ENCODE peak calls at places on chromosomes 2 and 18, in eight cellular contexts. One of them, this sample, is unnamed.

GRCh38 chr2:215856080-215856479 is 157.3 kb downstream of the MREG start:
- DNase-seq in transverse colon: no peak
- DNase-seq in HepG2: no peak
- DNase-seq in AG04450: no peak
- DNase-seq in endothelial cell of umbilical vein: peak
- DNase-seq in neural progenitor cell: no peak
- DNase-seq in H9: no peak
- DNase-seq in fibroblast of mammary gland: no peak
- DNase-seq in this sample: no peak

GRCh38 chr2:1750935-1751767 is 6.8 kb upstream of the PXDN start:
- DNase-seq in transverse colon: peak
- DNase-seq in HepG2: peak
- DNase-seq in AG04450: peak
- DNase-seq in endothelial cell of umbilical vein: peak
- DNase-seq in neural progenitor cell: peak
- DNase-seq in H9: peak
- DNase-seq in fibroblast of mammary gland: peak
- DNase-seq in this sample: peak

GRCh38 chr2:63055510-63056308 is 5.1 kb downstream of the OTX1 start:
- DNase-seq in transverse colon: no peak
- DNase-seq in HepG2: no peak
- DNase-seq in AG04450: no peak
- DNase-seq in endothelial cell of umbilical vein: no peak
- DNase-seq in neural progenitor cell: peak
- DNase-seq in H9: peak
- DNase-seq in fibroblast of mammary gland: no peak
- DNase-seq in this sample: peak

GRCh38 chr2:233012301-233012971 is 620 bp downstream of the NGEF start:
- DNase-seq in transverse colon: peak
- DNase-seq in HepG2: peak
- DNase-seq in AG04450: no peak
- DNase-seq in endothelial cell of umbilical vein: no peak
- DNase-seq in neural progenitor cell: no peak
- DNase-seq in H9: peak
- DNase-seq in fibroblast of mammary gland: no peak
- DNase-seq in this sample: no peak

GRCh38 chr2:120830096-120830830 is 94.6 kb downstream of the GLI2 start:
- DNase-seq in transverse colon: no peak
- DNase-seq in HepG2: no peak
- DNase-seq in AG04450: no peak
- DNase-seq in endothelial cell of umbilical vein: no peak
- DNase-seq in neural progenitor cell: no peak
- DNase-seq in H9: no peak
- DNase-seq in fibroblast of mammary gland: no peak
- DNase-seq in this sample: no peak

GRCh38 chr2:1744446-1745170 is at the start of gene PXDN:
- DNase-seq in transverse colon: peak
- DNase-seq in HepG2: no peak
- DNase-seq in AG04450: no peak
- DNase-seq in endothelial cell of umbilical vein: peak
- DNase-seq in neural progenitor cell: peak
- DNase-seq in H9: peak
- DNase-seq in fibroblast of mammary gland: peak
- DNase-seq in this sample: peak

GRCh38 chr2:49332415-49332814 is 178.1 kb upstream of the FSHR start:
- DNase-seq in transverse colon: no peak
- DNase-seq in HepG2: no peak
- DNase-seq in AG04450: no peak
- DNase-seq in endothelial cell of umbilical vein: no peak
- DNase-seq in neural progenitor cell: no peak
- DNase-seq in H9: no peak
- DNase-seq in fibroblast of mammary gland: peak
- DNase-seq in this sample: no peak

GRCh38 chr18:9716375-9716774 is 8.3 kb downstream of the RAB31 start:
- DNase-seq in transverse colon: no peak
- DNase-seq in HepG2: no peak
- DNase-seq in AG04450: no peak
- DNase-seq in endothelial cell of umbilical vein: no peak
- DNase-seq in neural progenitor cell: no peak
- DNase-seq in H9: no peak
- DNase-seq in fibroblast of mammary gland: no peak
- DNase-seq in this sample: no peak

GRCh38 chr2:217995741-217996141 is 7.1 kb downstream of the TNS1 start:
- DNase-seq in transverse colon: no peak
- DNase-seq in HepG2: no peak
- DNase-seq in AG04450: no peak
- DNase-seq in endothelial cell of umbilical vein: no peak
- DNase-seq in neural progenitor cell: no peak
- DNase-seq in H9: no peak
- DNase-seq in fibroblast of mammary gland: peak
- DNase-seq in this sample: no peak

GRCh38 chr2:225895126-225895525 is 495.6 kb downstream of the NYAP2 start:
- DNase-seq in transverse colon: no peak
- DNase-seq in HepG2: no peak
- DNase-seq in AG04450: no peak
- DNase-seq in endothelial cell of umbilical vein: no peak
- DNase-seq in neural progenitor cell: no peak
- DNase-seq in H9: no peak
- DNase-seq in fibroblast of mammary gland: peak
- DNase-seq in this sample: no peak

GRCh38 chr2:152409691-152410597 is 75.0 kb downstream of the FMNL2 start:
- DNase-seq in transverse colon: no peak
- DNase-seq in HepG2: peak
- DNase-seq in AG04450: no peak
- DNase-seq in endothelial cell of umbilical vein: no peak
- DNase-seq in neural progenitor cell: no peak
- DNase-seq in H9: no peak
- DNase-seq in fibroblast of mammary gland: peak
- DNase-seq in this sample: no peak

GRCh38 chr2:143717532-143718168 is 588.4 kb downstream of the ARHGAP15 start:
- DNase-seq in transverse colon: no peak
- DNase-seq in HepG2: no peak
- DNase-seq in AG04450: no peak
- DNase-seq in endothelial cell of umbilical vein: no peak
- DNase-seq in neural progenitor cell: no peak
- DNase-seq in H9: no peak
- DNase-seq in fibroblast of mammary gland: no peak
- DNase-seq in this sample: no peak

GRCh38 chr2:20666364-20667150 is at the start of gene GDF7:
- DNase-seq in transverse colon: peak
- DNase-seq in HepG2: peak
- DNase-seq in AG04450: no peak
- DNase-seq in endothelial cell of umbilical vein: peak
- DNase-seq in neural progenitor cell: peak
- DNase-seq in H9: peak
- DNase-seq in fibroblast of mammary gland: no peak
- DNase-seq in this sample: peak

GRCh38 chr2:20668470-20668869 is 1.5 kb downstream of the GDF7 start:
- DNase-seq in transverse colon: no peak
- DNase-seq in HepG2: no peak
- DNase-seq in AG04450: no peak
- DNase-seq in endothelial cell of umbilical vein: no peak
- DNase-seq in neural progenitor cell: no peak
- DNase-seq in H9: no peak
- DNase-seq in fibroblast of mammary gland: no peak
- DNase-seq in this sample: no peak

GRCh38 chr2:20667531-20668401 is 822 bp downstream of the GDF7 start:
- DNase-seq in transverse colon: no peak
- DNase-seq in HepG2: no peak
- DNase-seq in AG04450: no peak
- DNase-seq in endothelial cell of umbilical vein: no peak
- DNase-seq in neural progenitor cell: peak
- DNase-seq in H9: no peak
- DNase-seq in fibroblast of mammary gland: no peak
- DNase-seq in this sample: no peak

GRCh38 chr2:20666114-20666363 is 905 bp upstream of the GDF7 start:
- DNase-seq in transverse colon: no peak
- DNase-seq in HepG2: no peak
- DNase-seq in AG04450: no peak
- DNase-seq in endothelial cell of umbilical vein: no peak
- DNase-seq in neural progenitor cell: no peak
- DNase-seq in H9: no peak
- DNase-seq in fibroblast of mammary gland: no peak
- DNase-seq in this sample: peak

GRCh38 chr2:20667151-20667530 is 197 bp downstream of the GDF7 start:
- DNase-seq in transverse colon: no peak
- DNase-seq in HepG2: no peak
- DNase-seq in AG04450: no peak
- DNase-seq in endothelial cell of umbilical vein: no peak
- DNase-seq in neural progenitor cell: peak
- DNase-seq in H9: no peak
- DNase-seq in fibroblast of mammary gland: no peak
- DNase-seq in this sample: peak
- TF ChIP-seq CTCF in transverse colon: no peak
- TF ChIP-seq CTCF in HepG2: no peak
- TF ChIP-seq CTCF in AG04450: no peak
- TF ChIP-seq CTCF in endothelial cell of umbilical vein: no peak
- TF ChIP-seq CTCF in neural progenitor cell: no peak
- TF ChIP-seq CTCF in H9: no peak
- TF ChIP-seq CTCF in fibroblast of mammary gland: no peak
- TF ChIP-seq CTCF in this sample: no peak

DNA sequence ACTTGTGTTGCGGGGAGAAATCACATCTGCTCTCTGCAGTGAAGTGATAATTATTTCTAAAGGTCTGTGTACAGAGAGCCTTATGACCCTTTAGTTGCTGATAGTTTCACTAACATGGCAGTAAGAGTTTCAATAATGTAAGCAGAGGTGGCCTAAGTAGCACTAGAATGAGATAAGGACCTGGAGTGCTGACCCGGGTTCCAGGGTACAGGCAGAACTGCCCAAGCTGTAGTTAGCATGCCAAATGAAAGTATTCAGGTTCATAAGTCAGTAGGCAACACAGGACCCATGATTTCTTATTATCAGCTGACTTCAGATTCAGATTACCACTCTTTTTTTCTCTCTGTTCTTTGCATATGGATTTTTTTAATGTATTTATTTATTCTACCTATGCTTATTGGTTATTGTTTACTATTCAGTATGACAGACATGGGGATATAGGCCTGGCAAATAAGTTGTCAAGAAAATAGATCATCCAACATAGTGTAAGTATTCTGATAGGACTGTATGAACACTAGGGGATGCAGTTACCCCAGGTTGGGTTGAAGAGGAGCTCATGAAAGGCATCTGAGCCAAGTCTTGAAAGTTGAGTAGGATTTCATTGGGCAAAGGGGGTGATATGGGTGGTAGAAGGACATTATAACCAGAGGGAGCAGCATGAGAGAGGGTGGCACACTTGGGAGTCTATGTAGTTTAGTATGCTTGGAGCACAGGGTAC is 105.2 kb downstream of the CCDC85A start:
- DNase-seq in transverse colon: no peak
- DNase-seq in HepG2: no peak
- DNase-seq in AG04450: no peak
- DNase-seq in endothelial cell of umbilical vein: no peak
- DNase-seq in neural progenitor cell: no peak
- DNase-seq in H9: no peak
- DNase-seq in fibroblast of mammary gland: no peak
- DNase-seq in this sample: no peak
- TF ChIP-seq CTCF in transverse colon: no peak
- TF ChIP-seq CTCF in HepG2: peak
- TF ChIP-seq CTCF in AG04450: no peak
- TF ChIP-seq CTCF in endothelial cell of umbilical vein: no peak
- TF ChIP-seq CTCF in neural progenitor cell: peak
- TF ChIP-seq CTCF in H9: peak
- TF ChIP-seq CTCF in fibroblast of mammary gland: no peak
- TF ChIP-seq CTCF in this sample: no peak

DNA sequence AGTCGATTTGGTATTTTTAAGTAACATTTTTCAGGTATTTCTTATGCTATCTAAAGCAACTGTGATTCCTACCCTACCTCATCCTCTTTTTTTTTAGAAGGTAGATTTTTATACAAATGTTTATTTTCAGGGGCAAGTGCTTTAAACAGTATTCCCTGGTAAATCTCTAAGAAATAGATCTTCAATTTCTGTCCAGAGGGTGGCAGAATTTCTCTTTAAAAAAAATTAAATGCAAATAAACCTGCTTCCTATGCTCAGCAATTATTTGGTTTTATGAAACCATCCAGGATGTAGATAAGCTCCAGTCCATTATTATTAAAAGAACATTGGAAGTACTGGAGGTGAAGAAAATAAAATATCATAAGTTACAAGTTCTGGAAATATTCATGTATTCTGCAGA is 191.9 kb downstream of the MYO3B start:
- DNase-seq in transverse colon: no peak
- DNase-seq in HepG2: peak
- DNase-seq in AG04450: no peak
- DNase-seq in endothelial cell of umbilical vein: peak
- DNase-seq in neural progenitor cell: peak
- DNase-seq in H9: no peak
- DNase-seq in fibroblast of mammary gland: peak
- DNase-seq in this sample: no peak
- TF ChIP-seq CTCF in transverse colon: peak
- TF ChIP-seq CTCF in HepG2: peak
- TF ChIP-seq CTCF in AG04450: peak
- TF ChIP-seq CTCF in endothelial cell of umbilical vein: no peak
- TF ChIP-seq CTCF in neural progenitor cell: peak
- TF ChIP-seq CTCF in H9: peak
- TF ChIP-seq CTCF in fibroblast of mammary gland: no peak
- TF ChIP-seq CTCF in this sample: peak

DNA sequence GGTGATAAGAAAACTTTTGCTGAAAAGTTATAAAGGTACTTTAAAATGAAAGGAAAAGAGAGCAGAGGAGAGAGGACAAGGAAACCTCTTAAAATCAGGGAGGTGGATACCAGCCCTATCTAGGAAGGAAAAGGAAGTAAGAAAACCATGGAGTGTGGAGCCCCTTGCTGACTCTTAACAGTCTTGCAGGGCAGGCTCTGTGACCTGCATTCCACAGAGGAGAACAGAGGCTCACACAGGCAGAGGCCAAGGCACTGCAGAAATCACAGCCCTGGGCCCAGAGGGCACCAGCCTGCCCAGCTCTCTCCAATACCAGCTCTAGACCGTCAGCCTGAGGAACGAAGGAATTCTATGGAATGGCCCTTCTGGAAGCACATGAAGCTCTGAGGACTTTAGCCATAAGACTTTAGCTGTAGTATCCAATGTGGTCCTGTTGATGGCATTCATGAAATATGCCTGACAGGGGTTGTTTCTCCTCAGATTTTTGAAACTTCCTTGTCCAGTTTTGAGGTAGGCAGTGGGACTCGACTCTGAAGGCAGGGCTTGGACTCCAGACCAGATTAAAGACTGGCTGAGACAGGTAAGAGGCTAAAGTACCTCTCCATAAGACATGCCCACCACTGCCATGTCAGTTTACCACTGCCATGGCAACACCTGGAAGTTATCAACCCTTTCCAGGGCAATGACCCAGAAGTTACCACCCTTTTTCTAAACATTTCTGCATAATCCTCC is 216.3 kb downstream of the ANAPC1 start:
- DNase-seq in transverse colon: no peak
- DNase-seq in HepG2: peak
- DNase-seq in AG04450: no peak
- DNase-seq in endothelial cell of umbilical vein: peak
- DNase-seq in neural progenitor cell: no peak
- DNase-seq in H9: no peak
- DNase-seq in fibroblast of mammary gland: peak
- DNase-seq in this sample: no peak
- TF ChIP-seq CTCF in transverse colon: peak
- TF ChIP-seq CTCF in HepG2: peak
- TF ChIP-seq CTCF in AG04450: peak
- TF ChIP-seq CTCF in endothelial cell of umbilical vein: peak
- TF ChIP-seq CTCF in neural progenitor cell: no peak
- TF ChIP-seq CTCF in H9: peak
- TF ChIP-seq CTCF in fibroblast of mammary gland: peak
- TF ChIP-seq CTCF in this sample: no peak